ENCODE peak calls at places on chromosomes 16 and 17, in five cellular contexts. E is HT1080; L is stimulated activated CD8-positive, alpha-beta memory T cell treated with anti-CD3 and anti-CD28 coated beads, Interleukin-2, amount 100 ng/mL, for 48 hours; X is NCI-H748 treated with DMSO at 0.1 percent for 48 hours; U is NCI-H2227 treated with DMSO at 0.1 percent for 48 hours. C is an unnamed sample.

GRCh38 chr17:76868669-76869208 is 535 bp downstream of the MGAT5B start:
- DNase-seq in E (no peak), L (no peak), U (no peak), X (no peak), C (no peak)

GRCh38 chr16:82605863-82606620 is 20.7 kb upstream of the CDH13 start:
- DNase-seq in L (no peak), E (no peak), X (no peak), U (no peak), C (no peak)

GRCh38 chr16:1610841-1611653 is 825 bp downstream of the IFT140 start:
- DNase-seq in E (no peak), U (peak), X (no peak), L (no peak), C (no peak)

GRCh38 chr17:44376124-44376523 is 12.5 kb upstream of the FAM171A2 start:
- DNase-seq in U (no peak), X (no peak), E (no peak), L (no peak), C (no peak)

GRCh38 chr16:84687715-84688114 is 12.1 kb upstream of the USP10 start:
- DNase-seq in U (no peak), L (no peak), E (peak), X (no peak), C (no peak)

GRCh38 chr16:87553174-87553573 is 49.1 kb upstream of the JPH3 start:
- DNase-seq in E (no peak), L (no peak), U (no peak), X (no peak), C (no peak)

GRCh38 chr17:51653902-51654301 is 393.6 kb downstream of the UTP18 start:
- DNase-seq in E (peak), X (no peak), U (no peak), L (no peak), C (no peak)

GRCh38 chr17:48045270-48046001 is 2.7 kb upstream of the NFE2L1 start:
- DNase-seq in X (no peak), E (no peak), U (no peak), L (no peak), C (no peak)

GRCh38 chr16:53991181-53992056 is 287.5 kb downstream of the FTO start:
- DNase-seq in L (no peak), E (peak), X (no peak), U (peak), C (peak)

GRCh38 chr16:21302898-21303528 is 24.9 kb upstream of the CRYM start:
- DNase-seq in X (no peak), U (no peak), E (peak), L (no peak), C (no peak)

GRCh38 chr17:74833501-74834361 is 26.0 kb downstream of the GRIN2C start:
- DNase-seq in E (peak), U (peak), L (no peak), X (no peak), C (no peak)

GRCh38 chr17:65270499-65270898 is 133.3 kb downstream of the RGS9 start:
- DNase-seq in X (no peak), U (no peak), E (no peak), L (no peak), C (no peak)

GRCh38 chr16:87461466-87461975 is 31.3 kb downstream of the ZCCHC14 start:
- DNase-seq in U (peak), X (peak), L (no peak), E (peak), C (peak)

GRCh38 chr16:56047307-56048234 is 143.7 kb upstream of the GNAO1 start:
- DNase-seq in L (no peak), X (no peak), E (no peak), U (no peak), C (no peak)

GRCh38 chr17:69326302-69327059 is 452 bp downstream of the ABCA5 start:
- DNase-seq in E (no peak), L (no peak), X (no peak), U (no peak), C (no peak)

C was measured in NCI-H1105.